ENCODE peak calls at places on chromosomes 2 and 18, in eight cellular contexts. Q is A172; H is caudate nucleus; E is KG1; V is T-helper 1 cell; T is psoas muscle; G is stimulated activated CD4-positive, alpha-beta T cell treated with anti-CD3 and anti-CD28 coated beads, Interleukin-4, amount 100 ng/mL, for 48 hours; B is Caco-2. P is an unnamed sample.

GRCh38 chr2:216765810-216766259 is 70.5 kb upstream of the IGFBP5 start:
- DNase-seq in H (no peak), E (no peak), T (no peak), V (no peak), Q (no peak), B (no peak), G (no peak), P (no peak)

GRCh38 chr18:3889803-3890202 is 439.8 kb downstream of the TGIF1 start:
- DNase-seq in V (no peak), E (no peak), B (no peak), H (no peak), T (no peak), Q (peak), G (no peak), P (no peak)

GRCh38 chr2:182824056-182824758 is 42.2 kb downstream of the FRZB start:
- DNase-seq in H (no peak), B (no peak), T (no peak), G (no peak), E (no peak), Q (no peak), V (no peak), P (no peak)

GRCh38 chr2:216956820-216957493 is 97.1 kb upstream of the TNP1 start:
- DNase-seq in T (peak), H (no peak), G (no peak), E (no peak), Q (peak), V (no peak), B (no peak), P (no peak)

GRCh38 chr18:47635416-47635815 is 295.0 kb downstream of the SMAD2 start:
- DNase-seq in Q (no peak), G (no peak), V (no peak), B (no peak), E (no peak), H (no peak), T (no peak), P (no peak)

GRCh38 chr2:11955314-11955713 is 208.9 kb downstream of the LPIN1 start:
- DNase-seq in G (no peak), B (no peak), Q (no peak), V (no peak), H (no peak), E (no peak), T (no peak), P (no peak)

GRCh38 chr2:236782938-236783337 is 213.3 kb downstream of the ACKR3 start:
- DNase-seq in G (no peak), B (peak), T (no peak), H (no peak), V (no peak), Q (no peak), E (no peak), P (no peak)

GRCh38 chr2:175169191-175169590 is 1.2 kb upstream of the ATF2 start:
- DNase-seq in Q (no peak), H (no peak), T (no peak), E (no peak), V (no peak), B (no peak), G (no peak), P (no peak)

GRCh38 chr2:231673348-231673770 is 35.0 kb upstream of the PTMA start:
- DNase-seq in V (no peak), Q (peak), B (peak), H (no peak), T (peak), E (no peak), G (no peak), P (no peak)

GRCh38 chr2:233418052-233418760 is 63.9 kb downstream of the DGKD start:
- DNase-seq in V (no peak), T (no peak), H (no peak), B (no peak), E (no peak), Q (peak), G (no peak), P (no peak)

GRCh38 chr2:74094291-74094690 is 53.4 kb downstream of the BOLA3 start:
- DNase-seq in E (no peak), V (no peak), G (no peak), B (no peak), T (no peak), H (no peak), Q (no peak), P (no peak)

GRCh38 chr2:126795661-126796060 is 103.0 kb upstream of the TEX51 start:
- DNase-seq in H (no peak), Q (no peak), B (no peak), G (no peak), E (no peak), T (no peak), V (no peak), P (no peak)

GRCh38 chr2:159225025-159226016 is 61.2 kb downstream of the WDSUB1 start:
- DNase-seq in B (no peak), H (no peak), T (no peak), V (no peak), G (no peak), E (no peak), Q (no peak), P (no peak)

GRCh38 chr2:1052671-1053270 is 102.1 kb downstream of the SNTG2 start:
- DNase-seq in H (no peak), V (no peak), E (no peak), B (no peak), T (no peak), G (no peak), Q (no peak), P (no peak)

GRCh38 chr18:56873441-56874140 is 222.4 kb downstream of the WDR7 start:
- DNase-seq in H (no peak), Q (no peak), V (no peak), B (no peak), E (no peak), G (no peak), T (no peak), P (peak)

GRCh38 chr2:188235364-188235763 is 56.3 kb upstream of the GULP1 start:
- DNase-seq in B (no peak), H (no peak), T (no peak), Q (no peak), E (no peak), G (no peak), V (no peak), P (no peak)

GRCh38 chr2:203122317-203122998 is 107.8 kb downstream of the NBEAL1 start:
- DNase-seq in Q (no peak), E (no peak), V (no peak), H (no peak), G (no peak), B (peak), T (no peak), P (no peak)

GRCh38 chr2:223047260-223047761 is 4.7 kb upstream of the KCNE4 start:
- DNase-seq in G (no peak), H (no peak), E (no peak), B (no peak), Q (no peak), T (no peak), V (no peak), P (no peak)

GRCh38 chr18:31983976-31984375 is 34.6 kb upstream of the RNF125 start:
- DNase-seq in Q (no peak), E (no peak), H (no peak), B (no peak), T (no peak), V (no peak), G (no peak), P (no peak)